ENCODE peak calls at places on chromosomes 5 and 9, in five cellular contexts. One of them, this sample, is unnamed.

GRCh38 chr9:21684831-21685362 is 117.5 kb upstream of the MTAP start:
- DNase-seq in WERI-Rb-1: no peak
- DNase-seq in HCT116: peak; percentile 99
- DNase-seq in GM13976: no peak
- DNase-seq in CD4-positive, alpha-beta T cell: no peak
- DNase-seq in this sample: peak; percentile 62

GRCh38 chr5:147520450-147520849 is 10.6 kb upstream of the DPYSL3 start:
- DNase-seq in WERI-Rb-1: no peak
- DNase-seq in HCT116: no peak
- DNase-seq in GM13976: no peak
- DNase-seq in CD4-positive, alpha-beta T cell: no peak
- DNase-seq in this sample: no peak

GRCh38 chr5:44388504-44389409 is 463 bp downstream of the FGF10 start:
- DNase-seq in WERI-Rb-1: no peak
- DNase-seq in HCT116: no peak
- DNase-seq in GM13976: peak; percentile 11
- DNase-seq in CD4-positive, alpha-beta T cell: no peak
- DNase-seq in this sample: no peak

GRCh38 chr5:131782717-131783116 is 14.1 kb downstream of the FNIP1 start:
- DNase-seq in WERI-Rb-1: no peak
- DNase-seq in HCT116: no peak
- DNase-seq in GM13976: no peak
- DNase-seq in CD4-positive, alpha-beta T cell: no peak
- DNase-seq in this sample: no peak

GRCh38 chr9:1273859-1274258 is 223.7 kb downstream of the DMRT2 start:
- DNase-seq in WERI-Rb-1: no peak
- DNase-seq in HCT116: no peak
- DNase-seq in GM13976: no peak
- DNase-seq in CD4-positive, alpha-beta T cell: no peak
- DNase-seq in this sample: no peak

GRCh38 chr9:134544388-134545212 is 97.0 kb upstream of the COL5A1 start:
- DNase-seq in WERI-Rb-1: no peak
- DNase-seq in HCT116: no peak
- DNase-seq in GM13976: no peak
- DNase-seq in CD4-positive, alpha-beta T cell: no peak
- DNase-seq in this sample: peak; percentile 52

GRCh38 chr9:135394699-135395645 is 84.6 kb upstream of the PPP1R26 start:
- DNase-seq in WERI-Rb-1: no peak
- DNase-seq in HCT116: no peak
- DNase-seq in GM13976: no peak
- DNase-seq in CD4-positive, alpha-beta T cell: no peak
- DNase-seq in this sample: no peak

GRCh38 chr5:98085593-98085992 is 687.9 kb upstream of the RGMB start:
- DNase-seq in WERI-Rb-1: no peak
- DNase-seq in HCT116: no peak
- DNase-seq in GM13976: no peak
- DNase-seq in CD4-positive, alpha-beta T cell: no peak
- DNase-seq in this sample: no peak

GRCh38 chr5:176629853-176630680 is at the start of the genes EIF4E1B and SNCB:
- DNase-seq in WERI-Rb-1: peak; percentile 75
- DNase-seq in HCT116: no peak
- DNase-seq in GM13976: peak; percentile 86
- DNase-seq in CD4-positive, alpha-beta T cell: peak; percentile 43
- DNase-seq in this sample: no peak

GRCh38 chr5:124729687-124730359 is 16.6 kb downstream of the ZNF608 start:
- DNase-seq in WERI-Rb-1: no peak
- DNase-seq in HCT116: no peak
- DNase-seq in GM13976: no peak
- DNase-seq in CD4-positive, alpha-beta T cell: no peak
- DNase-seq in this sample: no peak

GRCh38 chr9:134556531-134557068 is 85.0 kb upstream of the COL5A1 start:
- DNase-seq in WERI-Rb-1: no peak
- DNase-seq in HCT116: no peak
- DNase-seq in GM13976: no peak
- DNase-seq in CD4-positive, alpha-beta T cell: no peak
- DNase-seq in this sample: no peak

GRCh38 chr5:11793396-11793795 is 110.8 kb downstream of the CTNND2 start:
- DNase-seq in WERI-Rb-1: no peak
- DNase-seq in HCT116: no peak
- DNase-seq in GM13976: no peak
- DNase-seq in CD4-positive, alpha-beta T cell: no peak
- DNase-seq in this sample: no peak

GRCh38 chr5:136285501-136285900 is 79.8 kb downstream of the TRPC7 start:
- DNase-seq in WERI-Rb-1: no peak
- DNase-seq in HCT116: no peak
- DNase-seq in GM13976: no peak
- DNase-seq in CD4-positive, alpha-beta T cell: no peak
- DNase-seq in this sample: peak; percentile 15

GRCh38 chr5:59430066-59430702 is 463.3 kb downstream of the PDE4D start:
- DNase-seq in WERI-Rb-1: no peak
- DNase-seq in HCT116: no peak
- DNase-seq in GM13976: no peak
- DNase-seq in CD4-positive, alpha-beta T cell: no peak
- DNase-seq in this sample: no peak

GRCh38 chr9:114396558-114397218 is 8.9 kb upstream of the AKNA start:
- DNase-seq in WERI-Rb-1: no peak
- DNase-seq in HCT116: peak; percentile 7
- DNase-seq in GM13976: no peak
- DNase-seq in CD4-positive, alpha-beta T cell: no peak
- DNase-seq in this sample: no peak

GRCh38 chr5:123206618-123207320 is 117.7 kb downstream of the PRDM6 start:
- DNase-seq in WERI-Rb-1: no peak
- DNase-seq in HCT116: no peak
- DNase-seq in GM13976: no peak
- DNase-seq in CD4-positive, alpha-beta T cell: no peak
- DNase-seq in this sample: no peak

GRCh38 chr5:135718151-135718550 is 116.3 kb upstream of the SLC25A48 start:
- DNase-seq in WERI-Rb-1: no peak
- DNase-seq in HCT116: peak; percentile 8
- DNase-seq in GM13976: no peak
- DNase-seq in CD4-positive, alpha-beta T cell: no peak
- DNase-seq in this sample: peak; percentile 52

GRCh38 chr9:135810806-135811575 is 96.4 kb downstream of the CAMSAP1 start:
- DNase-seq in WERI-Rb-1: peak; percentile 4
- DNase-seq in HCT116: no peak
- DNase-seq in GM13976: no peak
- DNase-seq in CD4-positive, alpha-beta T cell: no peak
- DNase-seq in this sample: no peak

GRCh38 chr9:75907329-75907728 is 16.9 kb downstream of the PCSK5 start:
- DNase-seq in WERI-Rb-1: no peak
- DNase-seq in HCT116: no peak
- DNase-seq in GM13976: no peak
- DNase-seq in CD4-positive, alpha-beta T cell: no peak
- DNase-seq in this sample: no peak

GRCh38 chr5:111946556-111946955 is 189.6 kb upstream of the NREP start:
- DNase-seq in WERI-Rb-1: no peak
- DNase-seq in HCT116: no peak
- DNase-seq in GM13976: no peak
- DNase-seq in CD4-positive, alpha-beta T cell: no peak
- DNase-seq in this sample: no peak

GRCh38 chr9:107620801-107621200 is 131.2 kb upstream of the KLF4 start:
- DNase-seq in WERI-Rb-1: no peak
- DNase-seq in HCT116: no peak
- DNase-seq in GM13976: no peak
- DNase-seq in CD4-positive, alpha-beta T cell: no peak
- DNase-seq in this sample: no peak

GRCh38 chr5:110916373-110917049 is 155.0 kb upstream of the TSLP start:
- DNase-seq in WERI-Rb-1: peak; percentile 58
- DNase-seq in HCT116: no peak
- DNase-seq in GM13976: no peak
- DNase-seq in CD4-positive, alpha-beta T cell: no peak
- DNase-seq in this sample: peak; percentile 91

GRCh38 chr5:88743231-88743879 is 139.6 kb downstream of the MEF2C start:
- DNase-seq in WERI-Rb-1: no peak
- DNase-seq in HCT116: peak; percentile 28
- DNase-seq in GM13976: no peak
- DNase-seq in CD4-positive, alpha-beta T cell: no peak
- DNase-seq in this sample: no peak

GRCh38 chr9:105447386-105447813 is 434 bp upstream of the FSD1L start:
- DNase-seq in WERI-Rb-1: peak; percentile 39
- DNase-seq in HCT116: no peak
- DNase-seq in GM13976: no peak
- DNase-seq in CD4-positive, alpha-beta T cell: no peak
- DNase-seq in this sample: no peak

GRCh38 chr5:132829742-132830435 is 558 bp downstream of the SHROOM1 start:
- DNase-seq in WERI-Rb-1: peak; percentile 86
- DNase-seq in HCT116: peak; percentile 38
- DNase-seq in GM13976: peak; percentile 93
- DNase-seq in CD4-positive, alpha-beta T cell: peak; percentile 68
- DNase-seq in this sample: peak; percentile 51

GRCh38 chr5:6359941-6360683 is 18.2 kb downstream of the MED10 start:
- DNase-seq in WERI-Rb-1: no peak
- DNase-seq in HCT116: no peak
- DNase-seq in GM13976: no peak
- DNase-seq in CD4-positive, alpha-beta T cell: no peak
- DNase-seq in this sample: no peak

GRCh38 chr9:93892748-93893147 is 62.4 kb downstream of the BARX1 start:
- DNase-seq in WERI-Rb-1: no peak
- DNase-seq in HCT116: no peak
- DNase-seq in GM13976: no peak
- DNase-seq in CD4-positive, alpha-beta T cell: no peak
- DNase-seq in this sample: no peak

GRCh38 chr9:20479419-20480155 is 142.7 kb downstream of the MLLT3 start:
- DNase-seq in WERI-Rb-1: no peak
- DNase-seq in HCT116: no peak
- DNase-seq in GM13976: peak; percentile 20
- DNase-seq in CD4-positive, alpha-beta T cell: no peak
- DNase-seq in this sample: no peak

GRCh38 chr5:179294131-179294780 is 51.0 kb downstream of the ADAMTS2 start:
- DNase-seq in WERI-Rb-1: no peak
- DNase-seq in HCT116: no peak
- DNase-seq in GM13976: no peak
- DNase-seq in CD4-positive, alpha-beta T cell: no peak
- DNase-seq in this sample: no peak

GRCh38 chr9:121939643-121940042 is 153.5 kb downstream of the TTLL11 start:
- DNase-seq in WERI-Rb-1: no peak
- DNase-seq in HCT116: no peak
- DNase-seq in GM13976: no peak
- DNase-seq in CD4-positive, alpha-beta T cell: no peak
- DNase-seq in this sample: no peak
- TF ChIP-seq CTCF in WERI-Rb-1: no peak
- TF ChIP-seq CTCF in HCT116: no peak
- TF ChIP-seq CTCF in GM13976: no peak
- TF ChIP-seq CTCF in CD4-positive, alpha-beta T cell: no peak
- TF ChIP-seq CTCF in this sample: no peak

GRCh38 chr5:151029856-151030336 is 9.5 kb downstream of the GPX3 start:
- DNase-seq in WERI-Rb-1: no peak
- DNase-seq in HCT116: no peak
- DNase-seq in GM13976: no peak
- DNase-seq in CD4-positive, alpha-beta T cell: no peak
- DNase-seq in this sample: no peak
- TF ChIP-seq CTCF in WERI-Rb-1: no peak
- TF ChIP-seq CTCF in HCT116: no peak
- TF ChIP-seq CTCF in GM13976: no peak
- TF ChIP-seq CTCF in CD4-positive, alpha-beta T cell: no peak
- TF ChIP-seq CTCF in this sample: no peak

DNA sequence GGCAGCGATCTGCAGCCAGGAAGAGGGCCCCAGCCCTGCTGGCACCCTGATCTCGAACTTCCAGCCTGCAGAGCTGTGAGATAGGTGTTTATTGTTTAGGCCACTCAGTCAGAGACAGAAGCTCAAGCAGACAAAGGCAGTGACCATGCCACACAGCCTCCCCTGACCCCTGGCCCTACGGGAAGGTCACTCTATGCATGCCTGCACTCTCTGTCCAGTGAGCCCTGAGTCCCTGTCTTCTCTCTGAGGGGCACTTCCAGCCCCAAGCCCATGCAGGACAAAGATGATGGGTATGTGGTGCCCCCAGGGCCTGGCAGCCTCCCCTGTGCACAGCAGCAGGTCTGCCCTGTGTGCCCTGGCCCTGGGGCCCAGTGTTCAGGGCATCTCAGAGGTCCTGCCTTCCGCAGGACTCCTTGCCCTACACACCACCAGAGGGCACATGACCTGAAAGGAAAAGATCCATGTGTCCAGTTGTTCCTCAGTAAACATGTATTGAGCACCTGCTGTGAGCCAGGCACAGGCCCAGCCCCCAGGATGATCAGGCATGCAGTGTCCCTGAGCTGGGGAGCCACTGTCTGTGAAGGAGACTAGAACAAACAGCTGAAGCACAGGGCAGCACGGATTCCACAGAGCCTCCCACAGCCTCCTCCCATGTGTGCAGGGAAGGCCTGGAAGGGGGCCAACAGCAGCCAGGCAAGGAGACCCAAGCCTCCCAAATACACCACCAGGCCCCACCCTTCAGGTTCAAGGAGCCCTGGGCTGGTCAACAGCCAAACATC is 109.3 kb downstream of the ATPSCKMT start:
- DNase-seq in WERI-Rb-1: peak; percentile 56
- DNase-seq in HCT116: peak; percentile 13
- DNase-seq in GM13976: no peak
- DNase-seq in CD4-positive, alpha-beta T cell: no peak
- DNase-seq in this sample: peak; percentile 13
- TF ChIP-seq CTCF in WERI-Rb-1: peak; percentile 73
- TF ChIP-seq CTCF in HCT116: peak; percentile 47
- TF ChIP-seq CTCF in GM13976: no peak
- TF ChIP-seq CTCF in CD4-positive, alpha-beta T cell: no peak
- TF ChIP-seq CTCF in this sample: peak; percentile 75

DNA sequence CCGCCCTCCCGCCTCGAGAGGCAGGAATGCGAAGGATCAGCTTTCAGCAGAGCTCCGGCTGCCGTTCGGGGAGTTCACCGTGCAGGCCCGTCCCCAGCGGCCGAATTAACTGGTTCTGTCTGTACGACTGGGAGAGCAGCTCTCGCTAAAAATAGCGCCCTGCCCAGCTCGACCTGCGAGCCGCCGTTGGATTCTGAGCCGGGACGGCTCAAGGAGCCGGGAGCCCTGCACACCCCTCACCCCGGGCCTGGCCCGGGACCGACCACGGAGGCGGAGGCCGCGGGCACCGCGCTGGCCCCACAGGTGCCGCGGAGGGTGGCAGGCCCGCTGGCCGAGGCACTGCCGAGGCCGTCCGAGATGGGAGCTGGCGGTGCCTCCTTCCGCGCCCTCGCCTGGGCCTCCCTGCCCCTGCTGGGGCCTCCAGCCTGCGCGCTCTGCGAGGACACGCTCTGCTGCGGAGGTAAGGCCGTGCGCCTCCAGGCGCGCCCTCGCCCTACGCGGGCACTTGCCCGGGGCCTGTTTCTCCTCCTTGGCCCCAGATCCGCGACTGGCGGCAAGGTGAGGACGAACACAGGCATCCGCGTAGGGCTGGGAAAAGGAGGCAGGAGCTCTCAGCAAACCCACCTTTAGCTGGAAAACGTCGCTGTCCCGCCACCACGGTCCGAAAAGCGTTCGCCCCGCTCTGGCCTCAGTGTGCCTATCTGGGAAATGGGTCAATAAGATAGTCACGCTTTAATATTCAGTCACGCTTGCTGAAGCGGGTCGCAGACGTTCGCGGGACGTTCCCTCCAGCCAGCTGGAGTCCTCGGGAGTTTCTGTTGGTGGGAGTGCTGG is 53.0 kb upstream of the DAB2IP start:
- DNase-seq in WERI-Rb-1: no peak
- DNase-seq in HCT116: peak; percentile 67
- DNase-seq in GM13976: no peak
- DNase-seq in CD4-positive, alpha-beta T cell: no peak
- DNase-seq in this sample: peak; percentile 91
- TF ChIP-seq CTCF in WERI-Rb-1: no peak
- TF ChIP-seq CTCF in HCT116: peak; percentile 49
- TF ChIP-seq CTCF in GM13976: no peak
- TF ChIP-seq CTCF in CD4-positive, alpha-beta T cell: no peak
- TF ChIP-seq CTCF in this sample: peak; percentile 54

This sample was measured in HFFc6.